ENCODE peak calls at places on chromosomes 3 and 15, in four cellular contexts. F is fibroblast of lung, B is heart right ventricle, A is IMR-90. R is an unnamed sample.
A peak's percentile ranks its signal among the peaks of the same experiment; 100 is the strongest.

GRCh38 chr3:130779031-130779430 is 32.4 kb upstream of the PIK3R4 start:
- DNase-seq in F (no peak), B (no peak), A (no peak), R (no peak)

GRCh38 chr3:63135362-63135761 is 142.7 kb upstream of the SYNPR start:
- DNase-seq in F (no peak), B (no peak), A (no peak), R (no peak)

GRCh38 chr3:34140606-34141005 is 342.2 kb downstream of the PDCD6IP start:
- DNase-seq in F (peak; percentile 26), B (no peak), A (no peak), R (no peak)

GRCh38 chr3:73365756-73366397 is 258.9 kb downstream of the PDZRN3 start:
- DNase-seq in F (peak; percentile 73), B (peak; percentile 62), A (peak; percentile 71), R (peak; percentile 1)

GRCh38 chr3:196976891-196977420 is 8.3 kb upstream of the PIGZ start:
- DNase-seq in F (no peak), B (no peak), A (no peak), R (no peak)

GRCh38 chr3:107599755-107600122 is 77.0 kb downstream of the BBX start:
- DNase-seq in F (peak; percentile 21), B (no peak), A (no peak), R (no peak)

GRCh38 chr3:38458796-38459498 is 5.3 kb downstream of the ACVR2B start:
- DNase-seq in F (peak; percentile 40), B (peak; percentile 42), A (peak; percentile 22), R (no peak)

GRCh38 chr3:71109241-71109976 is 474.1 kb downstream of the FOXP1 start:
- DNase-seq in F (peak; percentile 89), B (no peak), A (peak; percentile 90), R (peak; percentile 73)

GRCh38 chr15:90232941-90233700 is 620 bp downstream of the CIB1 start:
- DNase-seq in F (peak; percentile 41), B (peak; percentile 56), A (peak; percentile 26), R (peak; percentile 14)

GRCh38 chr15:29294732-29295131 is 25.1 kb upstream of the NSMCE3 start:
- DNase-seq in F (no peak), B (no peak), A (no peak), R (no peak)

GRCh38 chr15:29283371-29283770 is 13.7 kb upstream of the NSMCE3 start:
- DNase-seq in F (no peak), B (no peak), A (no peak), R (no peak)

GRCh38 chr15:29291067-29291466 is 21.4 kb upstream of the NSMCE3 start:
- DNase-seq in F (no peak), B (no peak), A (no peak), R (no peak)

DNA sequence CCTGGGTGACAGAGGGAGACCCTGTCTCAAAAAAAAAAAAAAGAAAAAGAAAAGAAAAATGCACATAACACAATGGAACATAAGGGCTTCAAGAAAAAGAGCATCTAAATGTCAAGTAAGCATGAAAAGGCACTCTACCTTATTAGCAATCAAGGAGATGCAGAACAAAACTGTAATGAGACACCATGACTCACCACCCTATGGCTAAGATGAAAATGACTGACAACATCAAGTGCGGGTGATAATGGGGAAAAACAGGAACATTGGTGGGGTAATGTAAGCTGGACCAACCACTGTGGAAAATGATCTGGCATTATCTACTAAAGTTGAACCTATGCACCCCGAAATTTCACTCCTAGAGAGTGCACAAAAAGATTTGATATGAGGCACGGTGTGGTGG is 19.6 kb upstream of the NSMCE3 start:
- DNase-seq in F (no peak), B (no peak), A (no peak), R (no peak)
- H3K27me3 ChIP-seq in F (no peaks in the 10 kb centered on the region), B (no peaks in the 10 kb centered on the region), A (peaks cover 10% of the 10 kb centered on the region), R (no peaks in the 10 kb centered on the region)

DNA sequence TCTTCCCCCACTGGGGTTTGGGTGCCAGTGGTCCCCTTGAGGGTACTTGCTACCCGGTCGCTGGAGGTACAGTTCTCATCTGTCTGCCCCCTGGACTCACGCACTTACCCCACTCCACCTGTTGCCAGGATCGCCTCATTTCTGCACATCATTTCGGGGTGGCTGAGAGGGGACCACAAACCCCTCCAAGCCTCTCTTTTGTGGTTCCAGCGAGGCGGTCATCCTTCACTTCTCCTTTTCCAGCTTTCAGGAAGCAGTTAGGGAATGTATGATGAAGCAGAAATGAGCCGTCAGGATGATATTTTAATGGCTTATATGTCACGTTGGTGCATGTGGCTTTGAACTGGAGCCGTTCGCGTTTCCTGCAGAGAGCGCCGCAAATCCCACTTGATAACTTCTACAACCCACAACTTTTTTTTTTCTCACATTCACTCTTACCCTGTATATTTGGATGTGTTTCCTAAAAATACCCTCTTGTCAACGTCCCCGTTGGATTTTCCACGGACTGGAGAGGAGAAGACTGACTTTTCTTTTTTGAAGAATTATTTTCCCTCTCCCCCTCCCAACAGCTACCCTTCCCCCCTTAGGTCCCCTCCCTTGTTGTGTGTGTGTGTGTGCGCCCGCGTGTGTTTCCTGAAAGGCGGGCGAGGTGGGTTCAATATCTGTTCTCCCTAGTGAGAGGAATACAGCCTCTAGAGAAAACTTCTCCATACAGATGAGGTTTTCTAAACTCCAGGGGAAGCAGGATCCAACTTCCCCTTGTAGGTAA is at the start of gene ZIC4:
- DNase-seq in F (no peak), B (no peak), A (no peak), R (no peak)
- H3K27me3 ChIP-seq in F (peaks cover 77% of the 10 kb centered on the region), B (peaks cover 100% of the 10 kb centered on the region), A (peaks cover 86% of the 10 kb centered on the region), R (no peaks in the 10 kb centered on the region)

DNA sequence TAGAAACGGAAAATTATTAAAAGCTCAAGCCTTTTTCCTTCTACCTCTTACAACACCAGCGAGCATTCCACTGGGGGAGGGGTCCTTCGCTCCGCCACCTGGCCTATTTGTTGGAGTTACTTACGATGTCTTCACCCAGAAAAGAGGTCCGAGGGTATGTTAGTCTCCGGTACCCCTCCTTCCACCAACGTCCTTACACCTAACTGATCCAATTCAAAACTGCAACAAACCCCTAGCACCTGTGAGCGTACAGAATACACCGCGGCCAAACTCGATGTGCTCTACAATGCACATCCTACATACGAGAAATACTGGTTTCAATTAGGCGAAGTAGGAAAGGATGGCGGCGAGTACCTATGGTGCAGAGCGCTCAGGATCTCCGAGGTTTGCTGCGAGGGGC is 958 bp downstream of the SLITRK3 start:
- DNase-seq in F (peak; percentile 8), B (no peak), A (no peak), R (no peak)
- H3K27me3 ChIP-seq in F (peaks cover 30% of the 10 kb centered on the region), B (peaks cover 76% of the 10 kb centered on the region), A (peaks cover 34% of the 10 kb centered on the region), R (peaks cover 36% of the 10 kb centered on the region)

DNA sequence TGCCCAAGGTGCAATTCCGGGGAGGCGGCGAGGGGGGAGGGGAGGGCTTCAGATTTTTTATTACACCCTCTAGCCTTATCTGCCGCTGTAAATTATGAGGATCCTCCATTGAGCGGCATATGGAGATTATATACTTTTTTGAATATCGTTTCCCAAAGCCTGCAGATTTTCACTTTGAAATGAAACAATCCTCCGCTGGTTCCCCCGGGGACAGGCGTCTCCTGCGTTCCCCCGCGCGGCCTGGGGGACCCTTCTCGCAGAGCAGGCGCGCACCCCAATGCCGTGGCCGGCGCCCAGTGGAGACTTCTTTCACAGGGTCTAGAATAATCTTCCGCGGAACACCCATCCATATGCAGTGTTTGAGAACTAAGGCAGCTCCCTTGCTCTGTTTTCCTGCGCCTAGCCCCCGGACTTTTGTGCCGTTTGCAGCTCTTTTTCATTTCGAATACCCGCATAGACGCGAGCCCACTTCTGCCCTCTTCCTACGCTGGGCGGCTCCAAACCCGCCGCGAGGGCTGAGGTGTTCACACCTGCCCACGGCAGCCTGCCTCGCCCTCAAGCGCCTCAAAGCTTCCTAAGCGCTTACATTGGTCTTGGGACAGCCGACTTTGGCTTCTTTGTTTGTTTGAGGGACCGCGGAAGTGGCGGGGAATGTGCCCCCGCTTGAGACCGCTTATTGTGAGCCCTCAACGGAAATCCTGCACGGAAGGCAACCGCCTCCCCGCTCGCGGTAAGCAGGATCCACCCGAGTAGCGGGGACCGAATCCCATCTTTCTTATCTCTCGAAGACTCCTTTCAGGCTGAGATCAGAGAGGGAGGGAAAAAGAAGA is 7.5 kb downstream of the SOX14 start:
- DNase-seq in F (no peak), B (no peak), A (no peak), R (no peak)
- H3K27me3 ChIP-seq in F (peaks cover 56% of the 10 kb centered on the region), B (peaks cover 89% of the 10 kb centered on the region), A (peaks cover 54% of the 10 kb centered on the region), R (peaks cover 65% of the 10 kb centered on the region)

DNA sequence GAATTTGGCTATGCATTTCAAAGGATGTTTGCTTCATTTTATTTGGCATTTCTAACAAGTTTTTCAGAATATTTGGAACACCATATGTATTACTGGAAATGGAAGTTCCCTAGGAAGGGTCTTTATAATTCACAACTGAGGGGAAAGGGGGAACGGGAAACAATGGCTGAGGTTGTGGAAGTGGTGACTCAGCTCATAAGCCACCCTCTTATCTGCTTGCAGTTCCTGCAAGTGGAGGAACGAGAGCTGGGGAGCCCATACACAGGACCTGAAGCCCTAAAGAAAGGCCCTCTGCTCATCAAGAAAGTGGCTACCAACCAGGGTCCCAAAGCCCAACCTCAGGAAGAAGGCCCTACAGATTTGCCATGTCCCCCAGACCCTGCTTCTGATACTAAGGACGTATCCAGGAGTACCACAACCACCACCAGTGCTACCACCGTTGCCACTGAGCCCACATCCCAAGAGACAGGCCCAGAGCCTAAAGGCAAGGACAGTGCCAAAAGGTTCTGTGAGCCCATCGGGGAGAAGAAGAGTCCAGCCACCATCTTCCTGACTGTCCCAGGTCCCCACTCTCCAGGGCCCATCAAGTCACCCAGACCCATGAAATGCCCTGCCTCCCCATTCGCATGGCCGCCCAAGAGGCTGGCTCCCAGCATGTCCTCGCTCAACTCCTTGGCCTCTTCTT is 37.9 kb downstream of the ESYT3 start:
- DNase-seq in F (no peak), B (no peak), A (no peak), R (no peak)
- H3K27me3 ChIP-seq in F (no peaks in the 10 kb centered on the region), B (no peaks in the 10 kb centered on the region), A (peaks cover 4% of the 10 kb centered on the region), R (no peaks in the 10 kb centered on the region)

DNA sequence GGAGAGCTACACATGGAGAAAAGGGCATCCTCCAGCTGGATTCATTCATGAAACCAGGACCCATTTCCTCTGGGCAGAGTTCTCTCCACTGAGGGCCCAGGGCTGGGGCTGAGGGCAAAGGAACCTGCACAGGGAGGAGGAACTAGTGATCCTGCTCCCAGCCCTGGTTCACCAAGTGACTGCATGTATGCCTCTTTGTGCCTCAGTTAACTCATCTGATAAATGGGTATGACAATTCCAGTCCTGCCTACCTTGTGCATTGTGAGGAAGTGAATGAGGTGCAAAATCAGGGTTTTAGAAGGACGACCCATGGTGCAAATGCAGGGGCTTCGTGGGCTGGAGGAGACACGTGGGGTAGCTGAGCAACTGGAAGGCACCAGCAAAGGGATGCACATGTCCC is 35.1 kb upstream of the LINGO1 start:
- DNase-seq in F (no peak), B (no peak), A (no peak), R (no peak)
- H3K27me3 ChIP-seq in F (peaks cover 10% of the 10 kb centered on the region), B (peaks cover 28% of the 10 kb centered on the region), A (peaks cover 82% of the 10 kb centered on the region), R (no peaks in the 10 kb centered on the region)

GRCh38 chr3:32026583-32026982 is 45.0 kb downstream of the ZNF860 start:
- DNase-seq in F (no peak), B (no peak), A (no peak), R (no peak)

GRCh38 chr3:32018723-32019564 is 37.4 kb downstream of the ZNF860 start:
- DNase-seq in F (peak; percentile 82), B (no peak), A (peak; percentile 57), R (peak; percentile 28)

GRCh38 chr3:32022947-32023346 is 41.4 kb downstream of the ZNF860 start:
- DNase-seq in F (no peak), B (no peak), A (no peak), R (no peak)

GRCh38 chr3:32021155-32021554 is 39.6 kb downstream of the ZNF860 start:
- DNase-seq in F (no peak), B (no peak), A (no peak), R (no peak)

DNA sequence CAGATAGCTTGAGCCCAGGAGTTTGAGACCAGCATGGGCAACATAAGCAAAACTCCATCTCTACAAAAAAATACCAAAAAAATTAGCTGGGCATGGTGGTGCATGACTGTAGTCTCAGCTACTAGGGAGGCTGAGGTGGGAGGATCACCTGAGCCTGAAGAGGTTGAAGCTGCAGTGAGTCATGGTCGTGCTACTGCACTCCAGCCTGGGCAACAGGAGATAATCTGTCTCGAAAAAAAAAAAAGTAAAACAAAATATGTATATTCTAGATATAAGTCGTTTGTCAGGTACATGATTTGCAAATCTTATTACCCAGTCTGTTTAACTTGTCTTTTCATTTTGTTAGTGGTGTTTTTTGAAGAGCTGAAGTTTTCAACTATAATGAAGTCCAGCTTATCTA is 40.2 kb downstream of the ZNF860 start:
- DNase-seq in F (no peak), B (no peak), A (no peak), R (no peak)
- H3K27me3 ChIP-seq in F (no peaks in the 10 kb centered on the region), B (no peaks in the 10 kb centered on the region), A (peaks cover 2% of the 10 kb centered on the region), R (no peaks in the 10 kb centered on the region)